ENCODE peak calls at places on chromosomes 2 and 18, in four cellular contexts. B is endothelial cell, O is left cardiac atrium, M is fibroblast of lung. T is an unnamed sample.

GRCh38 chr2:95206086-95206485 is 1.2 kb upstream of the ZNF892 start:
- DNase-seq in B (no peak), O (no peak), M (no peak), T (no peak)

GRCh38 chr2:14991723-14992122 is 359.2 kb downstream of the LRATD1 start:
- DNase-seq in O (no peak), B (no peak), M (no peak), T (no peak)

GRCh38 chr2:183996825-183997823 is 601.2 kb upstream of the ZNF804A start:
- DNase-seq in B (no peak), M (peak), O (no peak), T (no peak)

GRCh38 chr2:177352441-177353070 is 40.0 kb upstream of the AGPS start:
- DNase-seq in B (no peak), M (no peak), O (no peak), T (no peak)

GRCh38 chr2:44706584-44707553 is 234.6 kb upstream of the SIX3 start:
- DNase-seq in B (no peak), M (peak), O (no peak), T (no peak)

GRCh38 chr18:13379930-13380665 is 161.5 kb downstream of the LDLRAD4 start:
- DNase-seq in B (no peak), M (no peak), O (no peak), T (no peak)

GRCh38 chr2:134372141-134372540 is 118.3 kb downstream of the MGAT5 start:
- DNase-seq in B (no peak), M (peak), O (no peak), T (no peak)

GRCh38 chr2:126890136-126890961 is 8.3 kb upstream of the TEX51 start:
- DNase-seq in M (no peak), O (no peak), B (no peak), T (no peak)

GRCh38 chr2:215849771-215850170 is 163.6 kb downstream of the MREG start:
- DNase-seq in O (no peak), B (no peak), M (no peak), T (no peak)

GRCh38 chr2:218406949-218407703 is 7.5 kb downstream of the CTDSP1 start:
- DNase-seq in B (peak), O (peak), M (peak), T (no peak)

GRCh38 chr2:7744827-7745226 is 827.6 kb downstream of the RNF144A start:
- DNase-seq in M (no peak), O (no peak), B (no peak), T (no peak)

GRCh38 chr2:133977385-133977784 is 276.5 kb upstream of the MGAT5 start:
- DNase-seq in O (no peak), M (no peak), B (no peak), T (no peak)

GRCh38 chr2:235416816-235417499 is 76.9 kb upstream of the AGAP1 start:
- DNase-seq in O (no peak), M (peak), B (no peak), T (no peak)

GRCh38 chr18:63831080-63831788 is 56.0 kb downstream of the SERPINB7 start:
- DNase-seq in O (no peak), M (peak), B (no peak), T (no peak)

GRCh38 chr2:68466361-68466777 is 725 bp downstream of the FBXO48 start:
- DNase-seq in B (no peak), O (no peak), M (peak), T (no peak)

GRCh38 chr2:12702661-12703121 is 14.0 kb upstream of the TRIB2 start:
- DNase-seq in M (peak), O (no peak), B (no peak), T (no peak)

GRCh38 chr2:234564719-234565118 is 67.8 kb upstream of the ARL4C start:
- DNase-seq in O (no peak), M (peak), B (no peak), T (no peak)

GRCh38 chr2:169237286-169237685 is 125.0 kb downstream of the LRP2 start:
- DNase-seq in O (no peak), M (no peak), B (no peak), T (no peak)

GRCh38 chr2:183153967-183154366 is 29.7 kb downstream of the NUP35 start:
- DNase-seq in B (no peak), M (no peak), O (no peak), T (no peak)

GRCh38 chr2:176161041-176161785 is 4.1 kb downstream of the HOXD3 start:
- DNase-seq in M (peak), B (no peak), O (no peak), T (no peak)

GRCh38 chr18:33578371-33579146 is 540 bp downstream of the ASXL3 start:
- DNase-seq in B (peak), M (no peak), O (peak), T (peak)

GRCh38 chr2:150847578-150847977 is 360.1 kb upstream of the RND3 start:
- DNase-seq in O (no peak), M (no peak), B (no peak), T (no peak)

GRCh38 chr18:23416283-23416682 is 36.8 kb upstream of the RIOK3 start:
- DNase-seq in O (no peak), B (no peak), M (no peak), T (no peak)

GRCh38 chr2:191115801-191116200 is 35.0 kb downstream of the STAT4 start:
- DNase-seq in O (no peak), B (no peak), M (peak), T (no peak)

GRCh38 chr2:151678849-151679248 is 55.4 kb downstream of the NEB start:
- DNase-seq in B (no peak), O (no peak), M (no peak), T (no peak)

GRCh38 chr18:55275042-55275897 is 312.7 kb downstream of the TCF4 start:
- DNase-seq in B (no peak), M (peak), O (peak), T (no peak)

GRCh38 chr2:72130671-72131360 is 16.8 kb downstream of the CYP26B1 start:
- DNase-seq in M (peak), O (no peak), B (no peak), T (no peak)

GRCh38 chr2:11534078-11534745 is 367 bp downstream of the GREB1 start:
- DNase-seq in O (no peak), M (no peak), B (no peak), T (no peak)

GRCh38 chr2:229712125-229712524 is 2.2 kb downstream of the DNER start:
- DNase-seq in M (no peak), B (no peak), O (no peak), T (no peak)

GRCh38 chr2:62527478-62528210 is 21.6 kb upstream of the TMEM17 start:
- DNase-seq in M (no peak), B (no peak), O (no peak), T (no peak)

GRCh38 chr2:10504370-10504993 is 56.4 kb upstream of the ODC1 start:
- DNase-seq in M (no peak), B (no peak), O (no peak), T (no peak)

T was measured in neural crest cell.